ENCODE peak calls at places on chromosomes 6 and 20, in ten cellular contexts. Q is GM13976, Z is endothelial cell, D is left ventricle myocardium inferior, X is renal cortical epithelial cell, U is brain microvascular endothelial cell, A is GDM1, N is hepatic stellate cell, V is fibroblast of lung, S is AG09319. J is an unnamed sample.
A peak's percentile ranks its signal among the peaks of the same experiment; 100 is the strongest.

GRCh38 chr6:31621320-31621939 is 915 bp downstream of the PRRC2A start:
- DNase-seq in N (no peak), V (no peak), U (no peak), A (no peak), S (no peak), Q (no peak), Z (no peak), D (no peak), X (no peak), J (no peak)

GRCh38 chr6:15200087-15200486 is 45.8 kb upstream of the JARID2 start:
- DNase-seq in Q (no peak), A (no peak), U (no peak), Z (no peak), X (no peak), N (no peak), V (no peak), S (no peak), D (no peak), J (peak; percentile 32)

GRCh38 chr6:28816339-28816908 is 107.4 kb downstream of the TRIM27 start:
- DNase-seq in N (no peak), X (no peak), A (no peak), S (no peak), Z (no peak), Q (no peak), V (no peak), D (no peak), U (no peak), J (no peak)

GRCh38 chr6:26500102-26500501 is at the start of gene BTN1A1:
- DNase-seq in Z (no peak), S (no peak), U (no peak), A (peak; percentile 7), X (no peak), V (no peak), N (no peak), D (no peak), Q (no peak), J (no peak)

GRCh38 chr6:88529726-88530125 is 363.6 kb upstream of the CNR1 start:
- DNase-seq in U (no peak), A (no peak), X (no peak), V (no peak), S (no peak), Q (no peak), Z (no peak), D (no peak), N (no peak), J (no peak)

GRCh38 chr6:112044856-112045255 is 9.0 kb upstream of the CCN6 start:
- DNase-seq in D (no peak), U (peak; percentile 87), Q (no peak), S (peak; percentile 79), Z (no peak), A (no peak), N (peak; percentile 73), V (no peak), X (peak; percentile 63), J (no peak)

GRCh38 chr20:4855555-4855954 is 133.8 kb downstream of the PRND start:
- DNase-seq in D (no peak), Q (no peak), Z (no peak), U (no peak), V (no peak), X (no peak), S (no peak), A (no peak), N (no peak), J (no peak)

GRCh38 chr20:675453-676314 is at the start of gene SCRT2:
- DNase-seq in U (peak; percentile 38), S (peak; percentile 27), Z (peak; percentile 91), D (peak; percentile 86), A (peak; percentile 49), N (peak; percentile 83), X (no peak), Q (peak; percentile 86), V (peak; percentile 63), J (no peak)

GRCh38 chr6:2945069-2945452 is 26.3 kb downstream of the SERPINB6 start:
- DNase-seq in A (no peak), U (no peak), N (no peak), D (no peak), S (no peak), V (no peak), X (no peak), Q (no peak), Z (no peak), J (no peak)

GRCh38 chr6:33787336-33787953 is 1.5 kb downstream of the LEMD2 start:
- DNase-seq in V (peak; percentile 14), D (no peak), X (no peak), S (no peak), N (peak; percentile 50), A (no peak), Q (no peak), U (no peak), Z (no peak), J (no peak)

GRCh38 chr20:62660216-62660615 is 17.9 kb downstream of the SLCO4A1 start:
- DNase-seq in X (no peak), Z (no peak), Q (no peak), S (no peak), A (no peak), V (no peak), N (no peak), U (no peak), D (no peak), J (no peak)

GRCh38 chr6:128311944-128312570 is 208.3 kb downstream of the PTPRK start:
- DNase-seq in N (no peak), V (no peak), A (peak; percentile 11), D (no peak), Z (no peak), U (no peak), Q (no peak), X (no peak), S (no peak), J (no peak)

GRCh38 chr20:12764053-12764452 is 244.7 kb upstream of the SPTLC3 start:
- DNase-seq in U (no peak), Z (no peak), D (no peak), Q (no peak), S (no peak), V (no peak), N (no peak), X (no peak), A (no peak), J (no peak)

GRCh38 chr6:28940294-28940858 is 16.6 kb upstream of the TRIM27 start:
- DNase-seq in Z (peak; percentile 46), D (no peak), S (no peak), N (peak; percentile 26), A (no peak), Q (no peak), V (no peak), X (peak; percentile 57), U (no peak), J (no peak)

GRCh38 chr6:31689249-31690110 is 8.6 kb upstream of the LY6G5C start:
- DNase-seq in U (no peak), X (no peak), S (no peak), Q (peak; percentile 46), Z (peak; percentile 20), N (no peak), V (no peak), A (no peak), D (no peak), J (no peak)

GRCh38 chr20:3146732-3147341 is 12.8 kb downstream of the FASTKD5 start:
- DNase-seq in A (no peak), V (no peak), N (no peak), Z (no peak), Q (no peak), X (peak; percentile 14), S (no peak), D (no peak), U (no peak), J (no peak)

GRCh38 chr6:47654255-47654654 is 44.1 kb upstream of the ADGRF4 start:
- DNase-seq in Q (no peak), U (no peak), A (no peak), N (no peak), V (no peak), X (no peak), Z (no peak), S (no peak), D (no peak), J (no peak)

GRCh38 chr6:111076024-111076680 is 11.2 kb upstream of the SLC16A10 start:
- DNase-seq in V (no peak), Q (no peak), D (no peak), Z (no peak), X (peak; percentile 88), U (no peak), N (no peak), A (no peak), S (no peak), J (no peak)

GRCh38 chr20:64116016-64116415 is 8.7 kb upstream of the NPBWR2 start:
- DNase-seq in N (no peak), Q (no peak), S (no peak), V (no peak), X (no peak), A (no peak), Z (no peak), D (no peak), U (no peak), J (no peak)

GRCh38 chr20:611047-611842 is 1.1 kb upstream of the TCF15 start:
- DNase-seq in Q (no peak), X (no peak), U (no peak), D (no peak), Z (no peak), S (no peak), A (peak; percentile 11), N (no peak), V (no peak), J (no peak)

GRCh38 chr6:79231101-79231500 is 3.4 kb downstream of the HMGN3 start:
- DNase-seq in X (no peak), V (no peak), D (no peak), Z (no peak), A (no peak), U (no peak), N (no peak), Q (no peak), S (no peak), J (no peak)

GRCh38 chr6:165636015-165636414 is 27.0 kb downstream of the PDE10A start:
- DNase-seq in N (no peak), V (no peak), Q (no peak), S (no peak), D (no peak), Z (no peak), U (peak; percentile 37), A (no peak), X (no peak), J (no peak)

GRCh38 chr20:37283530-37284195 is 5.8 kb upstream of the MANBAL start:
- DNase-seq in V (no peak), U (no peak), N (no peak), Q (no peak), Z (no peak), S (no peak), X (no peak), A (no peak), D (no peak), J (no peak)

GRCh38 chr6:146381486-146381885 is 162.1 kb upstream of the RAB32 start:
- DNase-seq in U (no peak), N (no peak), Z (no peak), Q (no peak), S (no peak), D (no peak), X (no peak), V (no peak), A (no peak), J (no peak)

GRCh38 chr6:7590918-7591302 is 912 bp downstream of the SNRNP48 start:
- DNase-seq in N (peak; percentile 21), S (no peak), Q (no peak), X (peak; percentile 17), U (no peak), Z (no peak), D (peak; percentile 27), A (no peak), V (peak; percentile 16), J (no peak)

GRCh38 chr20:39277185-39277584 is 315.0 kb downstream of the DHX35 start:
- DNase-seq in A (no peak), S (no peak), Z (no peak), Q (no peak), N (no peak), D (no peak), V (no peak), U (no peak), X (no peak), J (no peak)

GRCh38 chr6:132526461-132526860 is 11.6 kb upstream of the TAAR9 start:
- DNase-seq in D (no peak), X (no peak), Q (no peak), U (no peak), S (no peak), V (no peak), Z (no peak), A (no peak), N (no peak), J (no peak)